ENCODE peak calls at places on chromosomes 7 and 10, in six cellular contexts. U is iPS-NIHi11, V is Caki2, L is ureter, N is hippocampal formation, I is Calu3. H is an unnamed sample.

GRCh38 chr7:42843209-42843800 is 68.6 kb downstream of the C7orf25 start:
- DNase-seq in U (peak), V (no peak), L (no peak), N (peak), I (peak), H (no peak)

GRCh38 chr10:106424076-106424475 is 740.4 kb downstream of the SORCS1 start:
- DNase-seq in U (no peak), V (no peak), L (no peak), N (no peak), I (no peak), H (no peak)

GRCh38 chr10:48523820-48524758 is 80.8 kb downstream of the ARHGAP22 start:
- DNase-seq in U (peak), V (no peak), L (no peak), N (no peak), I (peak), H (no peak)

GRCh38 chr10:92544296-92544695 is 29.6 kb downstream of the IDE start:
- DNase-seq in U (peak), V (no peak), L (no peak), N (no peak), I (no peak), H (no peak)

GRCh38 chr10:13829790-13830189 is 243.0 kb downstream of the PRPF18 start:
- DNase-seq in U (no peak), V (no peak), L (no peak), N (no peak), I (no peak), H (no peak)

GRCh38 chr10:79021948-79022499 is 46.7 kb upstream of the ZMIZ1 start:
- DNase-seq in U (no peak), V (no peak), L (no peak), N (no peak), I (no peak), H (no peak)

GRCh38 chr10:91354166-91354565 is 56.0 kb upstream of the HECTD2 start:
- DNase-seq in U (no peak), V (no peak), L (no peak), N (no peak), I (no peak), H (no peak)

GRCh38 chr10:82856953-82857352 is 982.0 kb downstream of the NRG3 start:
- DNase-seq in U (no peak), V (no peak), L (no peak), N (no peak), I (no peak), H (no peak)

GRCh38 chr7:36594445-36594844 is 129.8 kb downstream of the AOAH start:
- DNase-seq in U (no peak), V (no peak), L (no peak), N (no peak), I (no peak), H (no peak)

GRCh38 chr10:95552680-95553342 is 8.4 kb downstream of the SORBS1 start:
- DNase-seq in U (peak), V (peak), L (no peak), N (no peak), I (no peak), H (no peak)

GRCh38 chr10:21171936-21172773 is 275.0 kb upstream of the NEBL start:
- DNase-seq in U (no peak), V (no peak), L (no peak), N (no peak), I (no peak), H (no peak)

GRCh38 chr10:124347956-124348355 is 70.8 kb downstream of the OAT start:
- DNase-seq in U (peak), V (no peak), L (no peak), N (no peak), I (no peak), H (no peak)

GRCh38 chr10:69451784-69452251 is 553 bp downstream of the TSPAN15 start:
- DNase-seq in U (peak), V (no peak), L (peak), N (no peak), I (peak), H (no peak)

GRCh38 chr7:113389247-113389646 is 270.9 kb upstream of the SMIM30 start:
- DNase-seq in U (no peak), V (no peak), L (no peak), N (no peak), I (no peak), H (no peak)

GRCh38 chr7:38506756-38507155 is 124.4 kb downstream of the AMPH start:
- DNase-seq in U (no peak), V (no peak), L (no peak), N (no peak), I (no peak), H (no peak)

GRCh38 chr10:78630944-78631838 is 437.6 kb upstream of the ZMIZ1 start:
- DNase-seq in U (no peak), V (no peak), L (no peak), N (no peak), I (no peak), H (no peak)

GRCh38 chr10:132117636-132118190 is 52.0 kb downstream of the JAKMIP3 start:
- DNase-seq in U (no peak), V (no peak), L (no peak), N (no peak), I (no peak), H (no peak)

GRCh38 chr7:141702047-141702567 is at the start of gene DENND11:
- DNase-seq in U (peak), V (peak), L (no peak), N (peak), I (peak), H (no peak)

GRCh38 chr10:132910186-132910880 is 32.0 kb downstream of the CFAP46 start:
- DNase-seq in U (no peak), V (no peak), L (no peak), N (no peak), I (no peak), H (no peak)

GRCh38 chr10:17974505-17974904 is 22.8 kb downstream of the SLC39A12 start:
- DNase-seq in U (no peak), V (no peak), L (no peak), N (no peak), I (no peak), H (no peak)

GRCh38 chr7:45874408-45875131 is 1.7 kb upstream of the CCDC201 start:
- DNase-seq in U (no peak), V (no peak), L (no peak), N (no peak), I (no peak), H (no peak)

GRCh38 chr10:15426558-15426957 is 55.5 kb upstream of the FAM171A1 start:
- DNase-seq in U (no peak), V (no peak), L (no peak), N (no peak), I (no peak), H (no peak)

GRCh38 chr7:16670747-16671344 is 24.9 kb downstream of the BZW2 start:
- DNase-seq in U (no peak), V (no peak), L (no peak), N (no peak), I (no peak), H (no peak)

GRCh38 chr10:112615269-112615668 is 168.3 kb downstream of the VTI1A start:
- DNase-seq in U (no peak), V (no peak), L (no peak), N (no peak), I (no peak), H (no peak)

GRCh38 chr7:92095424-92095823 is 38.9 kb downstream of the CYP51A1 start:
- DNase-seq in U (no peak), V (no peak), L (no peak), N (no peak), I (no peak), H (no peak)

GRCh38 chr10:8275911-8276310 is 221.4 kb downstream of the GATA3 start:
- DNase-seq in U (no peak), V (no peak), L (no peak), N (no peak), I (no peak), H (no peak)

GRCh38 chr7:137276194-137276593 is 67.3 kb downstream of the PTN start:
- DNase-seq in U (no peak), V (no peak), L (no peak), N (peak), I (no peak), H (no peak)

GRCh38 chr10:61975107-61975932 is 73.8 kb downstream of the ARID5B start:
- DNase-seq in U (no peak), V (peak), L (no peak), N (no peak), I (no peak), H (no peak)

GRCh38 chr7:106485031-106485551 is 175.9 kb downstream of the CCDC71L start:
- DNase-seq in U (no peak), V (peak), L (no peak), N (no peak), I (no peak), H (no peak)

GRCh38 chr7:20596653-20597052 is 18.8 kb upstream of the ABCB5 start:
- DNase-seq in U (no peak), V (no peak), L (no peak), N (no peak), I (no peak), H (no peak)

GRCh38 chr7:19122018-19122588 is 4.7 kb upstream of the TWIST1 start:
- DNase-seq in U (peak), V (peak), L (no peak), N (peak), I (no peak), H (no peak)

GRCh38 chr7:139623518-139623917 is 100.0 kb downstream of the CLEC2L start:
- DNase-seq in U (peak), V (no peak), L (no peak), N (no peak), I (no peak), H (no peak)

GRCh38 chr7:47389171-47389922 is 192.6 kb downstream of the TNS3 start:
- DNase-seq in U (no peak), V (no peak), L (no peak), N (no peak), I (no peak), H (no peak)

GRCh38 chr7:102094311-102094710 is 192.4 kb upstream of the SH2B2 start:
- DNase-seq in U (no peak), V (no peak), L (no peak), N (no peak), I (no peak), H (no peak)

GRCh38 chr7:135599471-135599870 is 41.8 kb downstream of the NUP205 start:
- DNase-seq in U (no peak), V (no peak), L (no peak), N (no peak), I (no peak), H (no peak)

GRCh38 chr10:112246-112645 is 23.0 kb upstream of the ZMYND11 start:
- DNase-seq in U (no peak), V (peak), L (no peak), N (no peak), I (no peak), H (no peak)